ENCODE peak calls at places on chromosomes 7 and 10, in eight cellular contexts. One of them, this sample, is unnamed.
A peak's percentile ranks its signal among the peaks of the same experiment; 100 is the strongest.

GRCh38 chr7:5677538-5678294 is 103.7 kb downstream of the RNF216 start:
- DNase-seq in GM13977: peak; percentile 54
- DNase-seq in mucosa of gallbladder: peak; percentile 60
- DNase-seq in cardiac fibroblast: peak; percentile 85
- DNase-seq in AG09319: no peak
- DNase-seq in heart left ventricle: peak; percentile 70
- DNase-seq in hepatocyte: peak; percentile 62
- DNase-seq in stimulated activated CD4-positive, alpha-beta T cell treated with anti-CD3 and anti-CD28 coated beads, Interleukin-2, amount 100 ng/mL, for 48 hours: peak; percentile 23
- DNase-seq in this sample: no peak

GRCh38 chr7:50682573-50682972 is 100.1 kb downstream of the GRB10 start:
- DNase-seq in GM13977: no peak
- DNase-seq in mucosa of gallbladder: no peak
- DNase-seq in cardiac fibroblast: no peak
- DNase-seq in AG09319: no peak
- DNase-seq in heart left ventricle: no peak
- DNase-seq in hepatocyte: no peak
- DNase-seq in stimulated activated CD4-positive, alpha-beta T cell treated with anti-CD3 and anti-CD28 coated beads, Interleukin-2, amount 100 ng/mL, for 48 hours: no peak
- DNase-seq in this sample: no peak

GRCh38 chr7:96599288-96599936 is 110.2 kb downstream of the SEM1 start:
- DNase-seq in GM13977: no peak
- DNase-seq in mucosa of gallbladder: no peak
- DNase-seq in cardiac fibroblast: no peak
- DNase-seq in AG09319: no peak
- DNase-seq in heart left ventricle: no peak
- DNase-seq in hepatocyte: no peak
- DNase-seq in stimulated activated CD4-positive, alpha-beta T cell treated with anti-CD3 and anti-CD28 coated beads, Interleukin-2, amount 100 ng/mL, for 48 hours: no peak
- DNase-seq in this sample: no peak

GRCh38 chr7:27179503-27180430 is 5.3 kb downstream of the HOXA11 start:
- DNase-seq in GM13977: peak; percentile 82
- DNase-seq in mucosa of gallbladder: no peak
- DNase-seq in cardiac fibroblast: peak; percentile 50
- DNase-seq in AG09319: peak; percentile 7
- DNase-seq in heart left ventricle: no peak
- DNase-seq in hepatocyte: peak; percentile 87
- DNase-seq in stimulated activated CD4-positive, alpha-beta T cell treated with anti-CD3 and anti-CD28 coated beads, Interleukin-2, amount 100 ng/mL, for 48 hours: peak; percentile 72
- DNase-seq in this sample: peak; percentile 64

GRCh38 chr7:157832866-157833607 is 496.2 kb downstream of the DNAJB6 start:
- DNase-seq in GM13977: no peak
- DNase-seq in mucosa of gallbladder: no peak
- DNase-seq in cardiac fibroblast: no peak
- DNase-seq in AG09319: no peak
- DNase-seq in heart left ventricle: no peak
- DNase-seq in hepatocyte: no peak
- DNase-seq in stimulated activated CD4-positive, alpha-beta T cell treated with anti-CD3 and anti-CD28 coated beads, Interleukin-2, amount 100 ng/mL, for 48 hours: no peak
- DNase-seq in this sample: no peak

GRCh38 chr10:128022216-128023196 is 103.7 kb downstream of the MKI67 start:
- DNase-seq in GM13977: no peak
- DNase-seq in mucosa of gallbladder: no peak
- DNase-seq in cardiac fibroblast: no peak
- DNase-seq in AG09319: no peak
- DNase-seq in heart left ventricle: no peak
- DNase-seq in hepatocyte: no peak
- DNase-seq in stimulated activated CD4-positive, alpha-beta T cell treated with anti-CD3 and anti-CD28 coated beads, Interleukin-2, amount 100 ng/mL, for 48 hours: no peak
- DNase-seq in this sample: no peak

GRCh38 chr7:132825222-132825621 is 249.0 kb upstream of the PLXNA4 start:
- DNase-seq in GM13977: no peak
- DNase-seq in mucosa of gallbladder: no peak
- DNase-seq in cardiac fibroblast: no peak
- DNase-seq in AG09319: no peak
- DNase-seq in heart left ventricle: no peak
- DNase-seq in hepatocyte: no peak
- DNase-seq in stimulated activated CD4-positive, alpha-beta T cell treated with anti-CD3 and anti-CD28 coated beads, Interleukin-2, amount 100 ng/mL, for 48 hours: no peak
- DNase-seq in this sample: no peak

GRCh38 chr7:106125417-106125816 is 13.3 kb upstream of the SYPL1 start:
- DNase-seq in GM13977: no peak
- DNase-seq in mucosa of gallbladder: no peak
- DNase-seq in cardiac fibroblast: no peak
- DNase-seq in AG09319: no peak
- DNase-seq in heart left ventricle: peak; percentile 33
- DNase-seq in hepatocyte: no peak
- DNase-seq in stimulated activated CD4-positive, alpha-beta T cell treated with anti-CD3 and anti-CD28 coated beads, Interleukin-2, amount 100 ng/mL, for 48 hours: no peak
- DNase-seq in this sample: no peak

GRCh38 chr10:22443200-22443881 is 98.0 kb downstream of the SPAG6 start:
- DNase-seq in GM13977: no peak
- DNase-seq in mucosa of gallbladder: no peak
- DNase-seq in cardiac fibroblast: peak; percentile 60
- DNase-seq in AG09319: no peak
- DNase-seq in heart left ventricle: no peak
- DNase-seq in hepatocyte: no peak
- DNase-seq in stimulated activated CD4-positive, alpha-beta T cell treated with anti-CD3 and anti-CD28 coated beads, Interleukin-2, amount 100 ng/mL, for 48 hours: no peak
- DNase-seq in this sample: no peak

GRCh38 chr7:155665957-155666287 is 21.5 kb downstream of the RBM33 start:
- DNase-seq in GM13977: no peak
- DNase-seq in mucosa of gallbladder: no peak
- DNase-seq in cardiac fibroblast: peak; percentile 82
- DNase-seq in AG09319: peak; percentile 51
- DNase-seq in heart left ventricle: no peak
- DNase-seq in hepatocyte: peak; percentile 44
- DNase-seq in stimulated activated CD4-positive, alpha-beta T cell treated with anti-CD3 and anti-CD28 coated beads, Interleukin-2, amount 100 ng/mL, for 48 hours: no peak
- DNase-seq in this sample: no peak

GRCh38 chr10:63515002-63515763 is 6.0 kb upstream of the REEP3 start:
- DNase-seq in GM13977: no peak
- DNase-seq in mucosa of gallbladder: no peak
- DNase-seq in cardiac fibroblast: peak; percentile 57
- DNase-seq in AG09319: no peak
- DNase-seq in heart left ventricle: no peak
- DNase-seq in hepatocyte: peak; percentile 8
- DNase-seq in stimulated activated CD4-positive, alpha-beta T cell treated with anti-CD3 and anti-CD28 coated beads, Interleukin-2, amount 100 ng/mL, for 48 hours: no peak
- DNase-seq in this sample: no peak

GRCh38 chr10:50874723-50875122 is 10.7 kb downstream of the A1CF start:
- DNase-seq in GM13977: no peak
- DNase-seq in mucosa of gallbladder: peak; percentile 59
- DNase-seq in cardiac fibroblast: no peak
- DNase-seq in AG09319: no peak
- DNase-seq in heart left ventricle: no peak
- DNase-seq in hepatocyte: no peak
- DNase-seq in stimulated activated CD4-positive, alpha-beta T cell treated with anti-CD3 and anti-CD28 coated beads, Interleukin-2, amount 100 ng/mL, for 48 hours: no peak
- DNase-seq in this sample: no peak

GRCh38 chr10:3828404-3829192 is 43.6 kb upstream of the KLF6 start:
- DNase-seq in GM13977: peak; percentile 68
- DNase-seq in mucosa of gallbladder: no peak
- DNase-seq in cardiac fibroblast: peak; percentile 84
- DNase-seq in AG09319: no peak
- DNase-seq in heart left ventricle: no peak
- DNase-seq in hepatocyte: peak; percentile 54
- DNase-seq in stimulated activated CD4-positive, alpha-beta T cell treated with anti-CD3 and anti-CD28 coated beads, Interleukin-2, amount 100 ng/mL, for 48 hours: no peak
- DNase-seq in this sample: no peak

GRCh38 chr7:21916176-21916575 is 29.5 kb downstream of the CDCA7L start:
- DNase-seq in GM13977: no peak
- DNase-seq in mucosa of gallbladder: no peak
- DNase-seq in cardiac fibroblast: no peak
- DNase-seq in AG09319: no peak
- DNase-seq in heart left ventricle: no peak
- DNase-seq in hepatocyte: no peak
- DNase-seq in stimulated activated CD4-positive, alpha-beta T cell treated with anti-CD3 and anti-CD28 coated beads, Interleukin-2, amount 100 ng/mL, for 48 hours: no peak
- DNase-seq in this sample: no peak

GRCh38 chr10:84194424-84195043 is at the start of gene CDHR1:
- DNase-seq in GM13977: peak; percentile 81
- DNase-seq in mucosa of gallbladder: no peak
- DNase-seq in cardiac fibroblast: no peak
- DNase-seq in AG09319: no peak
- DNase-seq in heart left ventricle: peak; percentile 39
- DNase-seq in hepatocyte: peak; percentile 56
- DNase-seq in stimulated activated CD4-positive, alpha-beta T cell treated with anti-CD3 and anti-CD28 coated beads, Interleukin-2, amount 100 ng/mL, for 48 hours: peak; percentile 31
- DNase-seq in this sample: peak; percentile 72

This sample was measured in stimulated activated effector memory CD8-positive, alpha-beta T cell treated with anti-CD3 and anti-CD28 coated beads, Interleukin-12 subunit alpha, Interleukin-12 subunit beta, amount 100 ng/mL, for 72 hours.